ENCODE peak calls at places on chromosomes 13 and 19, in four cellular contexts. X, Z, F and Q are unnamed samples.

GRCh38 chr13:99417151-99417820 is 84.0 kb upstream of the TM9SF2 start:
- DNase-seq in X (no peak), Z (peak), F (no peak), Q (no peak)

GRCh38 chr19:33685541-33685940 is 63.8 kb downstream of the CHST8 start:
- DNase-seq in X (no peak), Z (no peak), F (no peak), Q (no peak)

GRCh38 chr19:17790059-17790780 is 4.7 kb upstream of the B3GNT3 start:
- DNase-seq in X (no peak), Z (no peak), F (peak), Q (no peak)

GRCh38 chr13:95957331-95957730 is 95.9 kb downstream of the UGGT2 start:
- DNase-seq in X (no peak), Z (no peak), F (no peak), Q (no peak)

GRCh38 chr13:95164830-95165229 is 136.4 kb downstream of the ABCC4 start:
- DNase-seq in X (no peak), Z (no peak), F (no peak), Q (no peak)

GRCh38 chr19:32718286-32718685 is 1.3 kb upstream of the TDRD12 start:
- DNase-seq in X (no peak), Z (no peak), F (no peak), Q (no peak)

GRCh38 chr19:5369962-5370367 is 29.4 kb upstream of the PTPRS start:
- DNase-seq in X (peak), Z (peak), F (peak), Q (no peak)

GRCh38 chr13:42333613-42334328 is 61.8 kb downstream of the AKAP11 start:
- DNase-seq in X (no peak), Z (no peak), F (peak), Q (peak)

GRCh38 chr13:72384879-72385278 is 342.6 kb downstream of the MZT1 start:
- DNase-seq in X (no peak), Z (no peak), F (no peak), Q (no peak)